ENCODE peak calls at places on chromosome 4, in seven cellular contexts. One of them, this sample, is unnamed.

GRCh38 chr4:132614682-132615081 is 534.4 kb upstream of the PCDH10 start:
- DNase-seq in endothelial cell of umbilical vein: peak
- DNase-seq in H1: no peak
- DNase-seq in GM12878: no peak
- DNase-seq in WTC11: no peak
- DNase-seq in K562: peak
- DNase-seq in SK-N-SH: no peak
- DNase-seq in this sample: no peak

GRCh38 chr4:76420901-76421581 is at the start of gene CCDC158:
- DNase-seq in endothelial cell of umbilical vein: no peak
- DNase-seq in H1: no peak
- DNase-seq in GM12878: no peak
- DNase-seq in WTC11: no peak
- DNase-seq in K562: no peak
- DNase-seq in SK-N-SH: peak
- DNase-seq in this sample: no peak

GRCh38 chr4:91497892-91498291 is 805.9 kb upstream of the GRID2 start:
- DNase-seq in endothelial cell of umbilical vein: no peak
- DNase-seq in H1: no peak
- DNase-seq in GM12878: no peak
- DNase-seq in WTC11: no peak
- DNase-seq in K562: no peak
- DNase-seq in SK-N-SH: no peak
- DNase-seq in this sample: no peak

GRCh38 chr4:6379787-6380745 is 92.3 kb downstream of the PPP2R2C start:
- DNase-seq in endothelial cell of umbilical vein: no peak
- DNase-seq in H1: no peak
- DNase-seq in GM12878: no peak
- DNase-seq in WTC11: no peak
- DNase-seq in K562: no peak
- DNase-seq in SK-N-SH: no peak
- DNase-seq in this sample: no peak

GRCh38 chr4:121654738-121655137 is 42.0 kb downstream of the ANXA5 start:
- DNase-seq in endothelial cell of umbilical vein: no peak
- DNase-seq in H1: no peak
- DNase-seq in GM12878: peak
- DNase-seq in WTC11: no peak
- DNase-seq in K562: no peak
- DNase-seq in SK-N-SH: no peak
- DNase-seq in this sample: no peak

GRCh38 chr4:1564535-1565375 is 119.4 kb downstream of the FAM53A start:
- DNase-seq in endothelial cell of umbilical vein: no peak
- DNase-seq in H1: no peak
- DNase-seq in GM12878: no peak
- DNase-seq in WTC11: no peak
- DNase-seq in K562: no peak
- DNase-seq in SK-N-SH: no peak
- DNase-seq in this sample: peak

GRCh38 chr4:25158817-25159216 is 1.4 kb downstream of the SEPSECS start:
- DNase-seq in endothelial cell of umbilical vein: no peak
- DNase-seq in H1: no peak
- DNase-seq in GM12878: no peak
- DNase-seq in WTC11: no peak
- DNase-seq in K562: no peak
- DNase-seq in SK-N-SH: no peak
- DNase-seq in this sample: peak

GRCh38 chr4:61827907-61828328 is 627.8 kb downstream of the ADGRL3 start:
- DNase-seq in endothelial cell of umbilical vein: no peak
- DNase-seq in H1: no peak
- DNase-seq in GM12878: no peak
- DNase-seq in WTC11: no peak
- DNase-seq in K562: no peak
- DNase-seq in SK-N-SH: peak
- DNase-seq in this sample: no peak

GRCh38 chr4:83223781-83224180 is 60.8 kb downstream of the COQ2 start:
- DNase-seq in endothelial cell of umbilical vein: no peak
- DNase-seq in H1: no peak
- DNase-seq in GM12878: no peak
- DNase-seq in WTC11: no peak
- DNase-seq in K562: no peak
- DNase-seq in SK-N-SH: no peak
- DNase-seq in this sample: no peak

GRCh38 chr4:158824425-158825274 is 55.8 kb downstream of the FNIP2 start:
- DNase-seq in endothelial cell of umbilical vein: peak
- DNase-seq in H1: no peak
- DNase-seq in GM12878: no peak
- DNase-seq in WTC11: no peak
- DNase-seq in K562: no peak
- DNase-seq in SK-N-SH: peak
- DNase-seq in this sample: no peak

GRCh38 chr4:61750810-61751209 is 550.7 kb downstream of the ADGRL3 start:
- DNase-seq in endothelial cell of umbilical vein: no peak
- DNase-seq in H1: no peak
- DNase-seq in GM12878: no peak
- DNase-seq in WTC11: no peak
- DNase-seq in K562: no peak
- DNase-seq in SK-N-SH: no peak
- DNase-seq in this sample: no peak

GRCh38 chr4:108772402-108772801 is 9.5 kb upstream of the ETNPPL start:
- DNase-seq in endothelial cell of umbilical vein: no peak
- DNase-seq in H1: no peak
- DNase-seq in GM12878: no peak
- DNase-seq in WTC11: no peak
- DNase-seq in K562: no peak
- DNase-seq in SK-N-SH: no peak
- DNase-seq in this sample: no peak

GRCh38 chr4:161829631-161830030 is 334.2 kb downstream of the FSTL5 start:
- DNase-seq in endothelial cell of umbilical vein: no peak
- DNase-seq in H1: no peak
- DNase-seq in GM12878: no peak
- DNase-seq in WTC11: no peak
- DNase-seq in K562: no peak
- DNase-seq in SK-N-SH: no peak
- DNase-seq in this sample: no peak

GRCh38 chr4:174674305-174674840 is 152.1 kb upstream of the HPGD start:
- DNase-seq in endothelial cell of umbilical vein: no peak
- DNase-seq in H1: no peak
- DNase-seq in GM12878: no peak
- DNase-seq in WTC11: no peak
- DNase-seq in K562: no peak
- DNase-seq in SK-N-SH: no peak
- DNase-seq in this sample: no peak

GRCh38 chr4:161828061-161828460 is 335.7 kb downstream of the FSTL5 start:
- DNase-seq in endothelial cell of umbilical vein: no peak
- DNase-seq in H1: no peak
- DNase-seq in GM12878: no peak
- DNase-seq in WTC11: no peak
- DNase-seq in K562: no peak
- DNase-seq in SK-N-SH: no peak
- DNase-seq in this sample: no peak

GRCh38 chr4:121072836-121073362 is 564 bp upstream of the NDNF start:
- DNase-seq in endothelial cell of umbilical vein: peak
- DNase-seq in H1: no peak
- DNase-seq in GM12878: no peak
- DNase-seq in WTC11: peak
- DNase-seq in K562: no peak
- DNase-seq in SK-N-SH: peak
- DNase-seq in this sample: no peak

GRCh38 chr4:139761461-139761860 is 95.8 kb downstream of the MGST2 start:
- DNase-seq in endothelial cell of umbilical vein: no peak
- DNase-seq in H1: no peak
- DNase-seq in GM12878: no peak
- DNase-seq in WTC11: no peak
- DNase-seq in K562: peak
- DNase-seq in SK-N-SH: peak
- DNase-seq in this sample: peak

GRCh38 chr4:168383510-168383909 is 65.0 kb upstream of the DDX60 start:
- DNase-seq in endothelial cell of umbilical vein: no peak
- DNase-seq in H1: no peak
- DNase-seq in GM12878: peak
- DNase-seq in WTC11: no peak
- DNase-seq in K562: no peak
- DNase-seq in SK-N-SH: no peak
- DNase-seq in this sample: no peak

GRCh38 chr4:31411606-31412005 is 691.4 kb downstream of the PCDH7 start:
- DNase-seq in endothelial cell of umbilical vein: no peak
- DNase-seq in H1: no peak
- DNase-seq in GM12878: no peak
- DNase-seq in WTC11: no peak
- DNase-seq in K562: no peak
- DNase-seq in SK-N-SH: no peak
- DNase-seq in this sample: no peak

DNA sequence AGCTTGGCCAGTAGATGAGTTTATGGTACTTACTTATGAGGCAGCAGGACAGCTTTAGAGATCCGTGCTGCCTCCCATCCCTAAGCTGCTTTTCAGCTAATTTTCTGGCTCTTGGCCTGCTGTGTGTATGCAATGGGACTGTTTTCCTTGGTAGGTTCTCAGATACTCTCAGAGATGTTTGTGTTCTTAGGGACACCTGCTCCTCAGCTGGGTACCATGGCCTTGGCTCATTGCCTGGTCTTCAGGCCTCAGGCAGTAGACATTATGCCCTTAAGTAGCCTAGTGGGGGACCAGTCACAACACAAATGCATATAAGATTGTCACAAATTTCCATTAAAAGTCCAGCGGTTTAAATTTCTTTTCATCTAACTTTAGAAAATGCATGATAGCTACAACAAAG is 688.0 kb downstream of the PCDH7 start:
- DNase-seq in endothelial cell of umbilical vein: no peak
- DNase-seq in H1: no peak
- DNase-seq in GM12878: no peak
- DNase-seq in WTC11: no peak
- DNase-seq in K562: no peak
- DNase-seq in SK-N-SH: no peak
- DNase-seq in this sample: no peak
- TF ChIP-seq MAX in endothelial cell of umbilical vein: no peak
- TF ChIP-seq MAX in H1: no peak
- TF ChIP-seq MAX in GM12878: no peak
- TF ChIP-seq MAX in WTC11: no peak
- TF ChIP-seq MAX in K562: no peak
- TF ChIP-seq MAX in SK-N-SH: no peak
- TF ChIP-seq MAX in this sample: no peak

GRCh38 chr4:56511098-56511497 is 5.5 kb downstream of the ARL9 start:
- DNase-seq in endothelial cell of umbilical vein: no peak
- DNase-seq in H1: no peak
- DNase-seq in GM12878: no peak
- DNase-seq in WTC11: no peak
- DNase-seq in K562: no peak
- DNase-seq in SK-N-SH: no peak
- DNase-seq in this sample: no peak

GRCh38 chr4:56506110-56506705 is 617 bp downstream of the ARL9 start:
- DNase-seq in endothelial cell of umbilical vein: peak
- DNase-seq in H1: peak
- DNase-seq in GM12878: no peak
- DNase-seq in WTC11: peak
- DNase-seq in K562: no peak
- DNase-seq in SK-N-SH: peak
- DNase-seq in this sample: no peak

DNA sequence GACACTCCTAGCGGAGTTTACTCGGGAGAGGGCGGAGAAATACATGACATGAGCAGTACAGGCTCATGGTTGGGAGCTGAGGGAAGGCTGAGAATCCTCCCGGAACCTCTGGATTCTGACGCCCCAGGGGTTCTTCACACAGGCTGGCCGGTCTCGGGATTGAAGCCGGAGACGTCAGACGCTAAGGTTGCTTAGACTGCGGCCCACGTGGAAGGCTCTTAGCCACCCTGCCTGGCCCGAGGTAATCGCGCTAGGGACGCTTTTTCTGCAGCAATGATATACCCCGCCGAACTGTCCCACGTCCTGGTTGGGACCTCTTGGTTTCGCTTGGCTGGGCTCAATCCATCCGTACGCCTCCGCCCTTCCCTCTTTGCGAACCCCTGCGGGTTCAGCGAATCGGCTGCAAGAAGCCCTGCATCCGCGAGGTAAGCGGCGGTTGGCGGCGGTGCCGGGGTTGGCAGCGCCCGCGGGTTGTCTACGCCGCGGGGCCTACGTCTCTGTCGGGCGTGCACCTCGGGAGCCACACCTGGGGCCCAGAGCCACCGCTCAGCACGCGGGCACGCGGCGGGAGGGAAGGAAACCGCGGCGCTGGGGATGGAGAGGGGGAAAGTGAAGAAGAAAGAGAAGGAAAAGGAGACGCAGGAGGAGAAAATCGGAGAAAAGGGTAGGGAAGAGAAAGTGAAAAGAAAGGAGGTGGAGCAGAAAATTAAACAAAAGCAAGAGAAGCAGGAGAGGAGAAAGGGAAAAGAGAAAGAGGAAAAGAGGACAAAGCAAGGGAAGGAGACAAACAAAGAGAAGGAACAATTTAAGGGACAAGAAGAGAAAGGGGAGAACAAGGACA is at the start of gene ARL9:
- DNase-seq in endothelial cell of umbilical vein: peak
- DNase-seq in H1: peak
- DNase-seq in GM12878: no peak
- DNase-seq in WTC11: peak
- DNase-seq in K562: no peak
- DNase-seq in SK-N-SH: peak
- DNase-seq in this sample: no peak
- TF ChIP-seq MAX in endothelial cell of umbilical vein: no peak
- TF ChIP-seq MAX in H1: peak
- TF ChIP-seq MAX in GM12878: no peak
- TF ChIP-seq MAX in WTC11: peak
- TF ChIP-seq MAX in K562: no peak
- TF ChIP-seq MAX in SK-N-SH: no peak
- TF ChIP-seq MAX in this sample: no peak

DNA sequence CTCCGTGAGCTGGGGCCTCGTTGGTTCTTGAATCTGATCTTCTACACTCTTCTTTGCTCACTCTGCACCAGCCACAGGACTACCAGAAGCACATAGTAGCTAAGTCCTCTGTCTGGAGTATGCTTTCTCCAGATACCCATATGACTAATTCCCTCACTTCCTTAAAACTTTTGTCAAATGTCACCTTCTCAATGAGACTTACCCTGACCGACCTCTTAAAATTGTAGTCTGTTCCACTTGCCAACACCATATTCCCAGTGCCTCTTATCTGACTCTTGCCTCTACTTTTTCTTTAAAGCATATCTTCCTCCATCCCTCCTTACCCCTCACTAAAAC is 10.0 kb downstream of the PARM1 start:
- DNase-seq in endothelial cell of umbilical vein: no peak
- DNase-seq in H1: no peak
- DNase-seq in GM12878: no peak
- DNase-seq in WTC11: no peak
- DNase-seq in K562: no peak
- DNase-seq in SK-N-SH: no peak
- DNase-seq in this sample: no peak
- TF ChIP-seq MAX in endothelial cell of umbilical vein: no peak
- TF ChIP-seq MAX in H1: no peak
- TF ChIP-seq MAX in GM12878: no peak
- TF ChIP-seq MAX in WTC11: no peak
- TF ChIP-seq MAX in K562: no peak
- TF ChIP-seq MAX in SK-N-SH: no peak
- TF ChIP-seq MAX in this sample: no peak

DNA sequence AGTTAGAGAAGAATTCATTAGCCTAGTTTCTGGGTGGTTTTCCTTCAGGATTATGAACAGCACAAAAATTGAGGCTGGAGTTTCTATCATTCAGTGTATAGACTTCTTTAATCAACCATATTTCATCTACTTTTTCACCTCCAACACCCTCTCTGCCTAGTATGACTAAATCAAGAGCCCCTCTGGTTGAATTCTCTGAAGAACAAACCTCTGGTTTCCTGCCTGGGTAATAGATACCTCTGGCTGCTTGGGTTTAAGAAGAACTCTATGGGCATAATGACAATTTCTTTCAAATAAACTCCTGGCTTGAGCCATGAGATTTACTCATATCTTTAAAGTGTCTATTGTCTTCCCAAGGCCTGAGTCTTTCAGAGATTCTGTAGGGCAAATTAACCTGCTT is 66.5 kb downstream of the C4orf33 start:
- DNase-seq in endothelial cell of umbilical vein: no peak
- DNase-seq in H1: no peak
- DNase-seq in GM12878: no peak
- DNase-seq in WTC11: no peak
- DNase-seq in K562: no peak
- DNase-seq in SK-N-SH: no peak
- DNase-seq in this sample: no peak
- TF ChIP-seq MAX in endothelial cell of umbilical vein: no peak
- TF ChIP-seq MAX in H1: no peak
- TF ChIP-seq MAX in GM12878: no peak
- TF ChIP-seq MAX in WTC11: no peak
- TF ChIP-seq MAX in K562: no peak
- TF ChIP-seq MAX in SK-N-SH: no peak
- TF ChIP-seq MAX in this sample: no peak

This sample was measured in NB4.